ENCODE peak calls at places on chromosomes 7 and 10, in seven cellular contexts. One of them, this sample, is unnamed.

GRCh38 chr7:315516-316265 is 25.7 kb downstream of the FOXL3 start:
- DNase-seq in SJSA1: no peak
- DNase-seq in kidney: peak
- DNase-seq in cardiac muscle cell: no peak
- DNase-seq in endodermal cell: no peak
- DNase-seq in HAP-1: no peak
- DNase-seq in testis: no peak
- DNase-seq in this sample: no peak

GRCh38 chr7:960269-960871 is 5.9 kb upstream of the ADAP1 start:
- DNase-seq in SJSA1: no peak
- DNase-seq in kidney: peak
- DNase-seq in cardiac muscle cell: no peak
- DNase-seq in endodermal cell: no peak
- DNase-seq in HAP-1: no peak
- DNase-seq in testis: no peak
- DNase-seq in this sample: no peak

GRCh38 chr7:101237206-101238067 is at the start of gene CLDN15:
- DNase-seq in SJSA1: no peak
- DNase-seq in kidney: peak
- DNase-seq in cardiac muscle cell: peak
- DNase-seq in endodermal cell: no peak
- DNase-seq in HAP-1: no peak
- DNase-seq in testis: peak
- DNase-seq in this sample: no peak

GRCh38 chr10:86341361-86341811 is 25.2 kb downstream of the GRID1 start:
- DNase-seq in SJSA1: no peak
- DNase-seq in kidney: peak
- DNase-seq in cardiac muscle cell: peak
- DNase-seq in endodermal cell: no peak
- DNase-seq in HAP-1: no peak
- DNase-seq in testis: no peak
- DNase-seq in this sample: no peak

GRCh38 chr10:125002044-125002422 is 60.1 kb downstream of the ZRANB1 start:
- DNase-seq in SJSA1: no peak
- DNase-seq in kidney: no peak
- DNase-seq in cardiac muscle cell: no peak
- DNase-seq in endodermal cell: no peak
- DNase-seq in HAP-1: peak
- DNase-seq in testis: no peak
- DNase-seq in this sample: no peak

GRCh38 chr10:112715581-112715980 is 234.5 kb upstream of the TCF7L2 start:
- DNase-seq in SJSA1: no peak
- DNase-seq in kidney: no peak
- DNase-seq in cardiac muscle cell: no peak
- DNase-seq in endodermal cell: no peak
- DNase-seq in HAP-1: no peak
- DNase-seq in testis: no peak
- DNase-seq in this sample: no peak

GRCh38 chr10:97499561-97500296 is 1.0 kb downstream of the UBTD1 start:
- DNase-seq in SJSA1: no peak
- DNase-seq in kidney: peak
- DNase-seq in cardiac muscle cell: peak
- DNase-seq in endodermal cell: no peak
- DNase-seq in HAP-1: peak
- DNase-seq in testis: peak
- DNase-seq in this sample: peak

GRCh38 chr7:157807510-157807909 is 470.7 kb downstream of the DNAJB6 start:
- DNase-seq in SJSA1: no peak
- DNase-seq in kidney: peak
- DNase-seq in cardiac muscle cell: no peak
- DNase-seq in endodermal cell: peak
- DNase-seq in HAP-1: no peak
- DNase-seq in testis: no peak
- DNase-seq in this sample: no peak

GRCh38 chr7:94357076-94357475 is 37.6 kb upstream of the COL1A2 start:
- DNase-seq in SJSA1: no peak
- DNase-seq in kidney: no peak
- DNase-seq in cardiac muscle cell: no peak
- DNase-seq in endodermal cell: no peak
- DNase-seq in HAP-1: no peak
- DNase-seq in testis: no peak
- DNase-seq in this sample: no peak

DNA sequence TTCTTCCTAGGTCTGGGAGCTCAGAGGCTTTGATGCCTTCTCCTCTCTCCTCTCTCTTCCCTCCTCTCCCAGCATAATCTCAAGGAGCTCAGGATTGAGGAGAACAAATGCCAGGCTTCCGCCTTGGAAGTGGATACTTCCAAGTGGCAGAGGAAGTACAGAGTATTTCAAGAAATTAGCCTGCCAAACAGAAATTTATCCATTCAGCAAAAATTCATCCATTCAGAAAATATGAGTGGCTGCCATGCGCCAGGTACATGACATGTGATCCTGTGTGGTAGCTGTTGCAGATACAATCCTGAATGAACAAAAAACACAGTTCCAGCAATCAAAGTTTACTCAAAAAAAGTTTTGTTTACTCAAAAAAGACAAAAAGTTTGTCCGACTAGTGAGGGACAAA is 18.4 kb downstream of the NOLC1 start:
- DNase-seq in SJSA1: no peak
- DNase-seq in kidney: no peak
- DNase-seq in cardiac muscle cell: no peak
- DNase-seq in endodermal cell: no peak
- DNase-seq in HAP-1: no peak
- DNase-seq in testis: no peak
- DNase-seq in this sample: no peak
- H3K4me3 ChIP-seq in SJSA1: no peak
- H3K4me3 ChIP-seq in kidney: no peak
- H3K4me3 ChIP-seq in cardiac muscle cell: no peak
- H3K4me3 ChIP-seq in endodermal cell: no peak
- H3K4me3 ChIP-seq in HAP-1: no peak
- H3K4me3 ChIP-seq in testis: no peak
- H3K4me3 ChIP-seq in this sample: no peak

GRCh38 chr10:92729886-92730285 is 40.1 kb downstream of the HHEX start:
- DNase-seq in SJSA1: no peak
- DNase-seq in kidney: no peak
- DNase-seq in cardiac muscle cell: no peak
- DNase-seq in endodermal cell: no peak
- DNase-seq in HAP-1: no peak
- DNase-seq in testis: no peak
- DNase-seq in this sample: no peak
- H3K4me3 ChIP-seq in SJSA1: no peak
- H3K4me3 ChIP-seq in kidney: no peak
- H3K4me3 ChIP-seq in cardiac muscle cell: no peak
- H3K4me3 ChIP-seq in endodermal cell: no peak
- H3K4me3 ChIP-seq in HAP-1: no peak
- H3K4me3 ChIP-seq in testis: no peak
- H3K4me3 ChIP-seq in this sample: no peak

GRCh38 chr7:92590711-92591310 is 621 bp upstream of the FAM133B start:
- DNase-seq in SJSA1: no peak
- DNase-seq in kidney: peak
- DNase-seq in cardiac muscle cell: no peak
- DNase-seq in endodermal cell: no peak
- DNase-seq in HAP-1: no peak
- DNase-seq in testis: peak
- DNase-seq in this sample: no peak
- H3K4me3 ChIP-seq in SJSA1: peak
- H3K4me3 ChIP-seq in kidney: peak
- H3K4me3 ChIP-seq in cardiac muscle cell: peak
- H3K4me3 ChIP-seq in endodermal cell: peak
- H3K4me3 ChIP-seq in HAP-1: peak
- H3K4me3 ChIP-seq in testis: peak
- H3K4me3 ChIP-seq in this sample: peak

GRCh38 chr7:133082390-133082766 is 488 bp upstream of the CHCHD3 start:
- DNase-seq in SJSA1: no peak
- DNase-seq in kidney: no peak
- DNase-seq in cardiac muscle cell: no peak
- DNase-seq in endodermal cell: no peak
- DNase-seq in HAP-1: no peak
- DNase-seq in testis: no peak
- DNase-seq in this sample: no peak
- H3K4me3 ChIP-seq in SJSA1: peak
- H3K4me3 ChIP-seq in kidney: peak
- H3K4me3 ChIP-seq in cardiac muscle cell: no peak
- H3K4me3 ChIP-seq in endodermal cell: no peak
- H3K4me3 ChIP-seq in HAP-1: no peak
- H3K4me3 ChIP-seq in testis: peak
- H3K4me3 ChIP-seq in this sample: peak

GRCh38 chr7:44145419-44145968 is 4.4 kb upstream of the MYL7 start:
- DNase-seq in SJSA1: no peak
- DNase-seq in kidney: peak
- DNase-seq in cardiac muscle cell: peak
- DNase-seq in endodermal cell: peak
- DNase-seq in HAP-1: no peak
- DNase-seq in testis: no peak
- DNase-seq in this sample: no peak
- H3K4me3 ChIP-seq in SJSA1: peak
- H3K4me3 ChIP-seq in kidney: peak
- H3K4me3 ChIP-seq in cardiac muscle cell: peak
- H3K4me3 ChIP-seq in endodermal cell: no peak
- H3K4me3 ChIP-seq in HAP-1: no peak
- H3K4me3 ChIP-seq in testis: peak
- H3K4me3 ChIP-seq in this sample: peak

DNA sequence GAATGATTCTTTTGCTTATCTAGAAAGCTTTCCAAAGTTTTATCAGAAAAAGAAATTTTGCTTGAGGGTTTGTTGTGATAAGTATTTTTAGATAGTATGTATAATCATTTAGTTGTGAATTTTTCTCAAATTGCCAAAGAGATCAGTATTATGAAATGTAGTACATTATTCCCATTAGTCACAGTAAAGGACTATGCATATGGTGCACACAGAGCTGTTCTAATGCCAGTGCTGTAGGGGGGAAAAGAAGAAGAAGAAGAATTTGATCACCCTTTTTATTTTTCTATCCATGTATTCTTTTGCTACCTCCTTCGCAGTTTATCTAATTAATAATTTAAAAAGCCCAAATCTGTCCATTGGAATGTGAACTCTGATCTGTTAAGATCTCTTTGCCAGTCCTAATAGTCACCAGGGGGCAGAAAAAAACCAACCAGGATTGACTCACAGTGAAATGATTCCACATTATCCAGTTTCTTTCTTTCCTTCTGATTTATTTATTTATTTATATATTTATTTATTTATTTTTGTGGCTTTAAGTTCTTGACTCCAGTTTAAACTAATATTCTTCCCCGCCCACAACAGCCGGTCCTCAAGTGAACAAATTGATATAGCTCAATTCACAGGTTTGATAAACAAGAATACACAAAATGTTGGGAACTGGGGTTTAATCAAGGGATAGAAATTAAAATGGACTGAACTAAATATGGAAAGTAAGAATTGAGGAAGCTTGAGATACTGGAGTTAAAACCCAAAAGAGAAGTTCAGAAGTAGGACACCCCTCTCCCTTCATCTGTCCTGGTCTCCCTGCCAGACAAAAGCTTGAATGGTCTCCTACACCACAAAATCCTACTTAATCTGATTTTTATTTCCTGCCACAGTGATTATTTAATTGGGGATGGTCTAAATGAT is 4.9 kb downstream of the RBM20 start:
- DNase-seq in SJSA1: no peak
- DNase-seq in kidney: no peak
- DNase-seq in cardiac muscle cell: no peak
- DNase-seq in endodermal cell: no peak
- DNase-seq in HAP-1: no peak
- DNase-seq in testis: no peak
- DNase-seq in this sample: no peak
- H3K4me3 ChIP-seq in SJSA1: peak
- H3K4me3 ChIP-seq in kidney: no peak
- H3K4me3 ChIP-seq in cardiac muscle cell: no peak
- H3K4me3 ChIP-seq in endodermal cell: peak
- H3K4me3 ChIP-seq in HAP-1: no peak
- H3K4me3 ChIP-seq in testis: no peak
- H3K4me3 ChIP-seq in this sample: no peak

GRCh38 chr10:128211953-128212727 is 85.9 kb upstream of the MKI67 start:
- DNase-seq in SJSA1: peak
- DNase-seq in kidney: peak
- DNase-seq in cardiac muscle cell: peak
- DNase-seq in endodermal cell: peak
- DNase-seq in HAP-1: peak
- DNase-seq in testis: peak
- DNase-seq in this sample: peak
- H3K4me3 ChIP-seq in SJSA1: no peak
- H3K4me3 ChIP-seq in kidney: peak
- H3K4me3 ChIP-seq in cardiac muscle cell: no peak
- H3K4me3 ChIP-seq in endodermal cell: no peak
- H3K4me3 ChIP-seq in HAP-1: no peak
- H3K4me3 ChIP-seq in testis: peak
- H3K4me3 ChIP-seq in this sample: no peak

GRCh38 chr7:16810573-16810972 is 5.8 kb upstream of the AGR2 start:
- DNase-seq in SJSA1: no peak
- DNase-seq in kidney: no peak
- DNase-seq in cardiac muscle cell: no peak
- DNase-seq in endodermal cell: no peak
- DNase-seq in HAP-1: no peak
- DNase-seq in testis: no peak
- DNase-seq in this sample: no peak

GRCh38 chr7:16814987-16815386 is 10.2 kb upstream of the AGR2 start:
- DNase-seq in SJSA1: no peak
- DNase-seq in kidney: no peak
- DNase-seq in cardiac muscle cell: no peak
- DNase-seq in endodermal cell: no peak
- DNase-seq in HAP-1: no peak
- DNase-seq in testis: no peak
- DNase-seq in this sample: no peak

GRCh38 chr7:16813232-16813616 is 8.4 kb upstream of the AGR2 start:
- DNase-seq in SJSA1: no peak
- DNase-seq in kidney: no peak
- DNase-seq in cardiac muscle cell: no peak
- DNase-seq in endodermal cell: no peak
- DNase-seq in HAP-1: no peak
- DNase-seq in testis: no peak
- DNase-seq in this sample: peak

GRCh38 chr7:16811555-16811954 is 6.8 kb upstream of the AGR2 start:
- DNase-seq in SJSA1: no peak
- DNase-seq in kidney: no peak
- DNase-seq in cardiac muscle cell: no peak
- DNase-seq in endodermal cell: no peak
- DNase-seq in HAP-1: no peak
- DNase-seq in testis: no peak
- DNase-seq in this sample: no peak

GRCh38 chr7:16812542-16813231 is 7.9 kb upstream of the AGR2 start:
- DNase-seq in SJSA1: no peak
- DNase-seq in kidney: no peak
- DNase-seq in cardiac muscle cell: no peak
- DNase-seq in endodermal cell: no peak
- DNase-seq in HAP-1: no peak
- DNase-seq in testis: no peak
- DNase-seq in this sample: no peak
- H3K4me3 ChIP-seq in SJSA1: no peak
- H3K4me3 ChIP-seq in kidney: no peak
- H3K4me3 ChIP-seq in cardiac muscle cell: no peak
- H3K4me3 ChIP-seq in endodermal cell: no peak
- H3K4me3 ChIP-seq in HAP-1: no peak
- H3K4me3 ChIP-seq in testis: no peak
- H3K4me3 ChIP-seq in this sample: no peak

This sample was measured in prostate gland.